ENCODE peak calls at places on chromosome 15, in nine cellular contexts. S is neural progenitor cell, A is endothelial cell, C is body of pancreas, Y is choroid plexus epithelial cell, I is heart left ventricle, Q is A673, V is brain microvascular endothelial cell, K is H9. M is an unnamed sample.

GRCh38 chr15:60358935-60359672 is 38.7 kb downstream of the ANXA2 start:
- DNase-seq in I (no peak), C (no peak), Q (no peak), S (no peak), K (no peak), V (peak), A (no peak), Y (peak), M (peak)

GRCh38 chr15:86004061-86004460 is 75.6 kb upstream of the AGBL1 start:
- DNase-seq in A (no peak), S (no peak), I (no peak), K (no peak), Y (no peak), Q (no peak), V (no peak), C (no peak), M (no peak)

GRCh38 chr15:61115679-61116078 is 113.4 kb downstream of the RORA start:
- DNase-seq in I (no peak), Y (no peak), C (no peak), Q (peak), K (no peak), V (peak), S (no peak), A (no peak), M (no peak)

GRCh38 chr15:70512772-70513362 is 250.5 kb downstream of the UACA start:
- DNase-seq in Q (peak), K (peak), I (no peak), S (peak), C (no peak), V (peak), A (peak), Y (peak), M (peak)

GRCh38 chr15:38740206-38740605 is 175.6 kb upstream of the RASGRP1 start:
- DNase-seq in K (no peak), V (no peak), C (no peak), S (peak), Y (no peak), A (no peak), Q (no peak), I (no peak), M (no peak)

GRCh38 chr15:68725736-68726135 is 95.0 kb downstream of the ANP32A start:
- DNase-seq in S (no peak), Y (peak), V (no peak), C (no peak), K (no peak), A (peak), I (peak), Q (peak), M (peak)

GRCh38 chr15:80615783-80616391 is 79.2 kb upstream of the ABHD17C start:
- DNase-seq in K (no peak), S (no peak), Q (peak), C (peak), I (peak), Y (peak), V (no peak), A (no peak), M (peak)

GRCh38 chr15:43086551-43086950 is 19.3 kb downstream of the UBR1 start:
- DNase-seq in I (no peak), C (no peak), Y (no peak), S (no peak), A (no peak), V (no peak), K (no peak), Q (no peak), M (no peak)

GRCh38 chr15:73403171-73403570 is 34.4 kb upstream of the HCN4 start:
- DNase-seq in I (no peak), V (no peak), A (no peak), S (no peak), Q (no peak), Y (no peak), K (no peak), C (no peak), M (no peak)

GRCh38 chr15:43735402-43735801 is 10.8 kb upstream of the PDIA3 start:
- DNase-seq in A (no peak), S (no peak), Q (no peak), C (no peak), I (no peak), Y (no peak), V (no peak), K (no peak), M (no peak)

GRCh38 chr15:74838746-74839525 is 4.0 kb downstream of the ULK3 start:
- DNase-seq in V (no peak), Y (no peak), S (no peak), C (no peak), A (no peak), Q (no peak), I (no peak), K (no peak), M (no peak)

GRCh38 chr15:99708563-99708962 is 24.7 kb downstream of the LYSMD4 start:
- DNase-seq in Y (peak), I (peak), A (no peak), Q (peak), V (peak), S (no peak), K (no peak), C (peak), M (peak)

DNA sequence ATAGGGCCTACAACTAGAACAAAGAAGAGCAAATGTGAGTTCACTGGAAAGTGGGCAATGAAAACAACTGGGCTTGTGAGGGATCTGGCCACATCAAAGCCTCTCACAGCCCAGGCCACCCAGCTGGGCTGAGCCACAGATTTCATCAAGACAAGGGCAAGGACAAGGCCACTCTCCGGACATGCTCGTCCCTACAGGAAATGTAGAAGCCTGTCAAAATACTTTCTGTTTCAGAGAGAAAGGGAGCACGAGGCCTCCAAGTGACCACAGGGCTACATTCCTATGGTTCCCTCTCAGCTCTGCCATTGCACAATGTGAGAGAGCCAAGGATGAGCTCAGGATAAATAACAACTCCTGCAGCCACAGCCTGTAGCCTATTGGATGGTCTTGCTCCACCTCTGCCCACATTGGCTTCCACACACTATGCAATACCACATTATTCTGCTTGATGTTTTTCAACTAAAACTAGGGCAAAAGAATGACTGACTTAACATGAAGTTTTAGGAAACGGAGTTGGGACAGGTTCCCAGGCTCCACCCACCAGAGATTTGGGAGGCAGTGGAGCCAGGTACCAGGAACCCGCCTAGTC is 12.1 kb downstream of the TBC1D2B start:
- DNase-seq in V (peak), C (no peak), K (no peak), Y (peak), I (peak), A (no peak), Q (no peak), S (no peak), M (peak)
- TF ChIP-seq CTCF in V (no peak), C (no peak), K (no peak), Y (no peak), I (no peak), A (no peak), Q (no peak), S (no peak), M (no peak)

GRCh38 chr15:58587481-58587880 is 155.7 kb downstream of the LIPC start:
- DNase-seq in S (no peak), K (no peak), Q (no peak), Y (peak), A (no peak), C (no peak), V (no peak), I (no peak), M (no peak)
- TF ChIP-seq CTCF in S (no peak), K (no peak), Q (no peak), Y (no peak), A (no peak), C (no peak), V (no peak), I (no peak), M (no peak)

GRCh38 chr15:94247789-94248638 is 16.7 kb downstream of the MCTP2 start:
- DNase-seq in V (no peak), S (no peak), A (no peak), I (no peak), C (peak), Y (no peak), Q (no peak), K (no peak), M (no peak)
- TF ChIP-seq CTCF in V (no peak), S (no peak), A (no peak), I (no peak), C (no peak), Y (no peak), Q (no peak), K (no peak), M (no peak)

DNA sequence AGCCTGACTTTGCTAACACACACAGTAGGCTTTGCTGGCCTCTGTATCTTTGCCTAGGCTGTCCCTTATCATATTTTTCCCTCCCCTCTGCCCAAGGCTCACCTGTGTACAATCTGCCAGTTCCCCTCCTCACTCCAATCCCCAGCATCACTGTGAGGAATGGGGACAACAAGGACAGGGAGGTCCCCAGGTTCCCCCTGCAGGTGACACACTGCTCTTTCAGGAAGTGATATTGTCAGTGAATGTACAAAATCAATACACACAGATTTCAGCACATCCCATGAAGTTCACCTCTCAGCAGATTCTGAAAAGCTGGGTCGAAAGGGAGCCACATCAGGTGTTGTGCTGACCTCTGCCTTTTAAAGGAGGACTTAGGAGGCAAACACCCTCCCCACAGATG is 177.5 kb downstream of the RAB11A start:
- DNase-seq in K (no peak), A (no peak), V (no peak), Q (no peak), C (no peak), I (no peak), S (no peak), Y (no peak), M (no peak)
- TF ChIP-seq CTCF in K (no peak), A (no peak), V (no peak), Q (no peak), C (no peak), I (no peak), S (peak), Y (no peak), M (no peak)

M was measured in fibroblast of pulmonary artery.